ENCODE peak calls at places on chromosomes 1 and 21, in ten cellular contexts. R is GF-D8; I is CD4-positive, CD25-positive, alpha-beta regulatory T cell; A is stimulated activated CD4-positive, alpha-beta T cell treated with anti-CD3 and anti-CD28 coated beads, TNF-alpha, amount 100 ng/mL, for 1 hour; K is occipital lobe; Q is AG10803; X is NCI-H526 treated with DMSO at 0.1 percent for 48 hours; E is C1 segment of cervical spinal cord; N is cerebellar cortex; L is GM20000. D is an unnamed sample.

GRCh38 chr1:115156826-115157468 is 67.6 kb upstream of the TSPAN2 start:
- DNase-seq in R (no peak), I (no peak), A (no peak), K (no peak), Q (no peak), X (no peak), E (no peak), N (no peak), L (no peak), D (no peak)

GRCh38 chr1:4658643-4659042 is 4.2 kb downstream of the AJAP1 start:
- DNase-seq in R (no peak), I (no peak), A (no peak), K (no peak), Q (no peak), X (no peak), E (no peak), N (no peak), L (no peak), D (no peak)

GRCh38 chr1:184535191-184535970 is 148.6 kb downstream of the C1orf21 start:
- DNase-seq in R (no peak), I (no peak), A (no peak), K (no peak), Q (peak), X (no peak), E (no peak), N (no peak), L (no peak), D (no peak)

GRCh38 chr21:14877581-14878228 is 187.1 kb downstream of the NRIP1 start:
- DNase-seq in R (no peak), I (peak), A (no peak), K (no peak), Q (no peak), X (no peak), E (no peak), N (peak), L (peak), D (no peak)

GRCh38 chr1:209816923-209817322 is 10.8 kb upstream of the UTP25 start:
- DNase-seq in R (no peak), I (no peak), A (no peak), K (no peak), Q (no peak), X (no peak), E (no peak), N (no peak), L (no peak), D (no peak)

GRCh38 chr1:23215751-23216449 is 1.4 kb downstream of the HTR1D start:
- DNase-seq in R (no peak), I (no peak), A (no peak), K (no peak), Q (no peak), X (no peak), E (no peak), N (no peak), L (no peak), D (no peak)

GRCh38 chr1:193105821-193106177 is 585 bp upstream of the GLRX2 start:
- DNase-seq in R (no peak), I (no peak), A (no peak), K (no peak), Q (no peak), X (no peak), E (no peak), N (no peak), L (no peak), D (no peak)

GRCh38 chr1:209614906-209615305 is 31.4 kb downstream of the CAMK1G start:
- DNase-seq in R (no peak), I (no peak), A (no peak), K (no peak), Q (no peak), X (no peak), E (no peak), N (no peak), L (no peak), D (no peak)

GRCh38 chr1:219567341-219567947 is 45.5 kb downstream of the ZC3H11B start:
- DNase-seq in R (no peak), I (peak), A (no peak), K (no peak), Q (peak), X (no peak), E (no peak), N (peak), L (no peak), D (no peak)

GRCh38 chr1:226425431-226426031 is 17.6 kb upstream of the PARP1 start:
- DNase-seq in R (no peak), I (peak), A (no peak), K (no peak), Q (no peak), X (no peak), E (no peak), N (no peak), L (no peak), D (no peak)

GRCh38 chr1:147270721-147271120 is 28.2 kb downstream of the CHD1L start:
- DNase-seq in R (no peak), I (no peak), A (no peak), K (no peak), Q (no peak), X (no peak), E (no peak), N (no peak), L (no peak), D (no peak)

GRCh38 chr1:45934947-45935346 is 131.5 kb downstream of the MAST2 start:
- DNase-seq in R (no peak), I (no peak), A (no peak), K (no peak), Q (no peak), X (no peak), E (no peak), N (no peak), L (no peak), D (no peak)

GRCh38 chr1:146051452-146051852 is 29.9 kb upstream of the HJV start:
- DNase-seq in R (no peak), I (no peak), A (no peak), K (no peak), Q (no peak), X (no peak), E (no peak), N (no peak), L (no peak), D (no peak)